ENCODE peak calls at places on chromosomes 4 and X, in ten cellular contexts. G is non-pigmented ciliary epithelial cell; X is sciatic nerve; C is ELR; A is AML-193; M is HuH-7.5; Q is cardiac fibroblast; Z is effector memory CD8-positive, alpha-beta T cell; K is GM20000; D is frontal cortex. V is an unnamed sample.
A peak's percentile ranks its signal among the peaks of the same experiment; 100 is the strongest.

GRCh38 chrX:49186125-49187027 is at the start of gene PRICKLE3:
- DNase-seq in G (no peak), X (peak; percentile 90), C (peak; percentile 74), A (peak; percentile 43), M (peak; percentile 91), Q (peak; percentile 65), Z (peak; percentile 57), K (peak; percentile 86), D (peak; percentile 65), V (peak; percentile 84)

GRCh38 chrX:123736333-123736921 is 3.6 kb upstream of the THOC2 start:
- DNase-seq in G (peak; percentile 59), X (no peak), C (peak; percentile 67), A (no peak), M (no peak), Q (peak; percentile 20), Z (no peak), K (no peak), D (no peak), V (no peak)

GRCh38 chrX:130695931-130696330 is 207.1 kb downstream of the ENOX2 start:
- DNase-seq in G (no peak), X (no peak), C (no peak), A (no peak), M (no peak), Q (no peak), Z (no peak), K (no peak), D (no peak), V (no peak)

GRCh38 chr4:166198516-166198915 is 325.5 kb downstream of the TLL1 start:
- DNase-seq in G (no peak), X (no peak), C (no peak), A (no peak), M (no peak), Q (no peak), Z (no peak), K (no peak), D (no peak), V (no peak)

GRCh38 chrX:153608821-153609220 is 9.9 kb upstream of the CCNQ start:
- DNase-seq in G (no peak), X (no peak), C (no peak), A (no peak), M (no peak), Q (peak; percentile 15), Z (no peak), K (no peak), D (no peak), V (no peak)

GRCh38 chr4:15521442-15522039 is 51.9 kb downstream of the CC2D2A start:
- DNase-seq in G (no peak), X (no peak), C (no peak), A (no peak), M (no peak), Q (no peak), Z (no peak), K (no peak), D (no peak), V (no peak)

GRCh38 chr4:124934921-124935320 is 222.4 kb upstream of the ANKRD50 start:
- DNase-seq in G (no peak), X (no peak), C (no peak), A (no peak), M (no peak), Q (no peak), Z (no peak), K (no peak), D (no peak), V (no peak)

GRCh38 chr4:72314869-72315268 is 254.2 kb downstream of the ADAMTS3 start:
- DNase-seq in G (peak; percentile 26), X (no peak), C (peak; percentile 36), A (no peak), M (no peak), Q (peak; percentile 96), Z (no peak), K (no peak), D (no peak), V (peak; percentile 62)

GRCh38 chr4:87950516-87950915 is 25.0 kb upstream of the SPP1 start:
- DNase-seq in G (no peak), X (no peak), C (no peak), A (no peak), M (no peak), Q (no peak), Z (no peak), K (no peak), D (no peak), V (no peak)

GRCh38 chrX:65871671-65872311 is 168.1 kb downstream of the VSIG4 start:
- DNase-seq in G (no peak), X (no peak), C (peak; percentile 18), A (no peak), M (no peak), Q (peak; percentile 1), Z (no peak), K (peak; percentile 3), D (no peak), V (no peak)

GRCh38 chrX:32397562-32398216 is 813.7 kb downstream of the DMD start:
- DNase-seq in G (no peak), X (no peak), C (no peak), A (no peak), M (no peak), Q (no peak), Z (no peak), K (peak; percentile 1), D (no peak), V (no peak)

GRCh38 chrX:41033299-41033698 is 51.9 kb upstream of the USP9X start:
- DNase-seq in G (no peak), X (no peak), C (no peak), A (no peak), M (no peak), Q (no peak), Z (no peak), K (no peak), D (no peak), V (no peak)

GRCh38 chrX:22126311-22126710 is 94.2 kb downstream of the PHEX start:
- DNase-seq in G (no peak), X (no peak), C (peak; percentile 19), A (no peak), M (no peak), Q (peak; percentile 3), Z (no peak), K (no peak), D (no peak), V (no peak)

GRCh38 chr4:113827285-113827684 is 65.7 kb upstream of the CAMK2D start:
- DNase-seq in G (no peak), X (no peak), C (peak; percentile 58), A (no peak), M (no peak), Q (peak; percentile 7), Z (no peak), K (no peak), D (no peak), V (no peak)

V was measured in adrenal gland.